ENCODE peak calls at places on chromosome 1, in seven cellular contexts. One of them, this sample, is unnamed.
A peak's percentile ranks its signal among the peaks of the same experiment; 100 is the strongest.

GRCh38 chr1:31981976-31982375 is 31.7 kb upstream of the KHDRBS1 start:
- DNase-seq in stomach: no peak
- DNase-seq in cardiac fibroblast: no peak
- DNase-seq in activated T-helper 1 cell treated with Interleukin-2 at 50 U/mL for 16 hours: peak; percentile 9
- DNase-seq in IMR-90: no peak
- DNase-seq in GM20000: no peak
- DNase-seq in tibial artery: no peak
- DNase-seq in this sample: no peak

GRCh38 chr1:17979815-17980214 is 127.8 kb upstream of the IGSF21 start:
- DNase-seq in stomach: no peak
- DNase-seq in cardiac fibroblast: no peak
- DNase-seq in activated T-helper 1 cell treated with Interleukin-2 at 50 U/mL for 16 hours: no peak
- DNase-seq in IMR-90: no peak
- DNase-seq in GM20000: no peak
- DNase-seq in tibial artery: no peak
- DNase-seq in this sample: no peak

GRCh38 chr1:235397733-235398132 is 30.5 kb downstream of the TBCE start:
- DNase-seq in stomach: no peak
- DNase-seq in cardiac fibroblast: peak; percentile 97
- DNase-seq in activated T-helper 1 cell treated with Interleukin-2 at 50 U/mL for 16 hours: no peak
- DNase-seq in IMR-90: peak; percentile 94
- DNase-seq in GM20000: no peak
- DNase-seq in tibial artery: no peak
- DNase-seq in this sample: no peak

GRCh38 chr1:108041360-108042143 is 76.6 kb upstream of the VAV3 start:
- DNase-seq in stomach: no peak
- DNase-seq in cardiac fibroblast: no peak
- DNase-seq in activated T-helper 1 cell treated with Interleukin-2 at 50 U/mL for 16 hours: no peak
- DNase-seq in IMR-90: no peak
- DNase-seq in GM20000: no peak
- DNase-seq in tibial artery: no peak
- DNase-seq in this sample: no peak

GRCh38 chr1:10384219-10384618 is 14.6 kb upstream of the PGD start:
- DNase-seq in stomach: no peak
- DNase-seq in cardiac fibroblast: no peak
- DNase-seq in activated T-helper 1 cell treated with Interleukin-2 at 50 U/mL for 16 hours: no peak
- DNase-seq in IMR-90: no peak
- DNase-seq in GM20000: no peak
- DNase-seq in tibial artery: no peak
- DNase-seq in this sample: no peak

GRCh38 chr1:156319664-156320063 is 18.4 kb downstream of the CCT3 start:
- DNase-seq in stomach: no peak
- DNase-seq in cardiac fibroblast: peak; percentile 50
- DNase-seq in activated T-helper 1 cell treated with Interleukin-2 at 50 U/mL for 16 hours: no peak
- DNase-seq in IMR-90: peak; percentile 34
- DNase-seq in GM20000: peak; percentile 29
- DNase-seq in tibial artery: no peak
- DNase-seq in this sample: no peak

GRCh38 chr1:226904772-226905171 is 34.4 kb downstream of the PSEN2 start:
- DNase-seq in stomach: no peak
- DNase-seq in cardiac fibroblast: no peak
- DNase-seq in activated T-helper 1 cell treated with Interleukin-2 at 50 U/mL for 16 hours: no peak
- DNase-seq in IMR-90: no peak
- DNase-seq in GM20000: no peak
- DNase-seq in tibial artery: no peak
- DNase-seq in this sample: no peak

GRCh38 chr1:7616076-7616833 is 154.8 kb upstream of the VAMP3 start:
- DNase-seq in stomach: peak; percentile 52
- DNase-seq in cardiac fibroblast: peak; percentile 34
- DNase-seq in activated T-helper 1 cell treated with Interleukin-2 at 50 U/mL for 16 hours: no peak
- DNase-seq in IMR-90: peak; percentile 46
- DNase-seq in GM20000: peak; percentile 53
- DNase-seq in tibial artery: peak; percentile 19
- DNase-seq in this sample: no peak

GRCh38 chr1:180415985-180416633 is 86.3 kb downstream of the ACBD6 start:
- DNase-seq in stomach: no peak
- DNase-seq in cardiac fibroblast: peak; percentile 75
- DNase-seq in activated T-helper 1 cell treated with Interleukin-2 at 50 U/mL for 16 hours: no peak
- DNase-seq in IMR-90: peak; percentile 55
- DNase-seq in GM20000: peak; percentile 7
- DNase-seq in tibial artery: no peak
- DNase-seq in this sample: no peak

GRCh38 chr1:53508991-53509663 is 49.9 kb downstream of the DMRTB1 start:
- DNase-seq in stomach: no peak
- DNase-seq in cardiac fibroblast: no peak
- DNase-seq in activated T-helper 1 cell treated with Interleukin-2 at 50 U/mL for 16 hours: no peak
- DNase-seq in IMR-90: peak; percentile 56
- DNase-seq in GM20000: no peak
- DNase-seq in tibial artery: no peak
- DNase-seq in this sample: no peak

GRCh38 chr1:8197493-8198282 is 120.2 kb upstream of the SLC45A1 start:
- DNase-seq in stomach: peak; percentile 58
- DNase-seq in cardiac fibroblast: peak; percentile 91
- DNase-seq in activated T-helper 1 cell treated with Interleukin-2 at 50 U/mL for 16 hours: no peak
- DNase-seq in IMR-90: peak; percentile 97
- DNase-seq in GM20000: no peak
- DNase-seq in tibial artery: peak; percentile 63
- DNase-seq in this sample: peak; percentile 82

GRCh38 chr1:30111431-30111830 is 612.0 kb downstream of the MATN1 start:
- DNase-seq in stomach: peak; percentile 27
- DNase-seq in cardiac fibroblast: peak; percentile 25
- DNase-seq in activated T-helper 1 cell treated with Interleukin-2 at 50 U/mL for 16 hours: no peak
- DNase-seq in IMR-90: peak; percentile 41
- DNase-seq in GM20000: peak; percentile 32
- DNase-seq in tibial artery: no peak
- DNase-seq in this sample: no peak

This sample was measured in ureter.